ENCODE peak calls at places on chromosomes 11 and 22, in five cellular contexts. N is HCT116; R is CD8-positive, alpha-beta T cell; M is endodermal cell; U is neural progenitor cell. D is an unnamed sample. For H3K9me3, the result is how much of the 10 kb centered on the place peaks cover.

GRCh38 chr11:134599180-134599810 is 187.3 kb upstream of the B3GAT1 start:
- DNase-seq in N (no peak), R (no peak), U (no peak), M (peak), D (no peak)

GRCh38 chr22:23243006-23243573 is 62.8 kb downstream of the BCR start:
- DNase-seq in M (peak), U (peak), R (peak), N (no peak), D (no peak)

GRCh38 chr11:107562647-107563208 is 2.8 kb downstream of the ALKBH8 start:
- DNase-seq in U (no peak), M (no peak), R (no peak), N (peak), D (no peak)

GRCh38 chr11:12989428-12990242 is 19.5 kb upstream of the RASSF10 start:
- DNase-seq in N (no peak), R (no peak), M (peak), U (peak), D (no peak)

GRCh38 chr11:44112083-44112865 is 16.8 kb downstream of the EXT2 start:
- DNase-seq in M (no peak), U (no peak), N (no peak), R (no peak), D (no peak)

GRCh38 chr11:134355136-134355535 is 23.3 kb downstream of the GLB1L2 start:
- DNase-seq in M (no peak), N (no peak), U (no peak), R (no peak), D (no peak)

GRCh38 chr22:44862981-44863860 is 110.8 kb downstream of the ARHGAP8 start:
- DNase-seq in U (peak), M (peak), N (peak), R (no peak), D (no peak)

GRCh38 chr11:70343631-70344030 is 54.7 kb upstream of the CTTN start:
- DNase-seq in U (no peak), R (no peak), M (no peak), N (no peak), D (no peak)

GRCh38 chr11:65781962-65782815 is 1.4 kb upstream of the AP5B1 start:
- DNase-seq in R (no peak), N (no peak), U (no peak), M (peak), D (peak)

GRCh38 chr11:92297551-92298237 is 73.1 kb downstream of the FAT3 start:
- DNase-seq in N (no peak), M (no peak), U (no peak), R (no peak), D (no peak)

GRCh38 chr22:49541451-49542230 is 286.0 kb downstream of the BRD1 start:
- DNase-seq in N (no peak), R (no peak), U (no peak), M (peak), D (peak)

GRCh38 chr11:95143106-95143681 is 53.5 kb downstream of the ENDOD1 start:
- DNase-seq in N (no peak), U (no peak), R (no peak), M (no peak), D (no peak)

GRCh38 chr11:95144313-95145235 is 54.9 kb downstream of the ENDOD1 start:
- DNase-seq in M (no peak), R (no peak), N (no peak), U (no peak), D (no peak)

GRCh38 chr11:95147364-95147905 is 57.8 kb downstream of the ENDOD1 start:
- DNase-seq in R (no peak), M (no peak), N (peak), U (no peak), D (no peak)

GRCh38 chr11:95148421-95148820 is 58.8 kb downstream of the ENDOD1 start:
- DNase-seq in M (no peak), N (no peak), U (no peak), R (no peak), D (no peak)

DNA sequence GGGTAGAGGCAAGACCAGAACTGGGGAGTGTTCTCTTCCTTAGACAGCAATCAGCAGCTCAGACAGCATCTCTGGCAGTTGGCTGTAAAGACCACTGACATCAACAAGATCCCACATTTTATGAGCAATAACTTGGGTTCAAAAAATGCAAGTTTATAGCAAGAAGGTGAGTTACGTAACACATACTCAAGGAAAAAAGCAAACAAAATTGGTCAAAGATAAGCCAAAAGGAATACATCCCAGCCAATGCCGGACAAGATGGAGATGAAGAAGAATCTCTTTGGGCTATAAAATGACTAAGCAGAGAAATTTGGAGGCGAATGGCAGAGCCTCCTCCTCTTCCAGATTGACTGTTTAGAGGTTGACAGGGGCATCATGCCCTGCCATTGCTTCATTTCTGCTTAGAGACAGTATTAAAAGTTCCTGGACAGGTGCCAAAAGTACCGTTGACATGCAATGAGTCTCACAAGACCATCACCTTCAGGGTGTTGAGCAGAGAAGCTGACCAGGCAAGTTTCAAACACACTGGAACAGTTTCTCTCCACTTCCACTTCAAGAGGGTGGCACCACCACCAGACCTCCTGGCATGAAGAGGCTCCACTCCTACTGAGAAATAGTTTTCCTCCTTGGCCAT is 55.9 kb downstream of the ENDOD1 start:
- DNase-seq in U (no peak), N (no peak), M (no peak), R (no peak), D (no peak)
- H3K9me3 ChIP-seq in U (under half), N (under half), M (under half), R (under half), D (under half)

DNA sequence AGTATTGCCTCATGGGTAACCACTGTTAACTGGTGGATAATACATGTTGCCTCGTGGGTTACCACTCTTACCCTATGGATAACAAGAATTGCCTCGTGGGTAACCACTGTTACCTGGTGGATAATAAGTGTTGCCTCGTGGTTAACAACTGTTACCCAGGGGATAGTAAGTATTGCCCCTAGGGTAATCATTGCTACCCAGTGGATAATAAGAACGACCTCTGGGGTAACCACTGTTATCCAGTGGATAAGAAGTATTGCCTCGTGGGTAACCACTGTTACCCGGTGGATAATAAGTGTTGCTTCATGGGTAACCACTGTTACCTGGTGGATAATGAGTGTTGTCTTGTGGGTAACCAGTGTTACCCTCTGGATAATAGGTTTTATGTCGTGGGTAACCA is 28.1 kb upstream of the NXPE4 start:
- DNase-seq in U (no peak), N (no peak), R (no peak), M (peak), D (no peak)
- H3K9me3 ChIP-seq in U (under half), N (under half), R (under half), M (half or more), D (under half)

GRCh38 chr11:68332186-68332585 is 19.8 kb downstream of the LRP5 start:
- DNase-seq in U (no peak), M (no peak), N (no peak), R (no peak), D (no peak)
- H3K9me3 ChIP-seq in U (under half), M (under half), N (under half), R (under half), D (under half)

DNA sequence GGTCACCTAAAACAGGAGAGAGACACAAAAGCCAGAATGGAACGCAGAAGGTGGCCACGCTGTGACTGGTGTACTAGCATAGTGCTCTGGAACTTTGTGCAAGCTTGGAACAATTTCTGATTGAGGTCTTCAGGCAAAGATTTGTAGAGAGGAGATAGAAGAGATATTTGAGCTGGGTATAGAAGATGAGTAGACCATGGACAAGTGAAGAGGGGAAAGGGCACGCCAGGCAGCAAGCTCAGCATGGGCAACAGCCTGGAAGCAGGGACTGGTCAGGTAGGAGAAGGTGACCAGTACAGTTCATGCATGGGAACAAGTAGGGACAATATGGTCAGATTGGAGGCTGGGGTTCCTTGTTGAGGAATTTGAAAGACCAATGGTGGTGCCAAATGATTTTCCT is 24.4 kb downstream of the MYO18B start:
- DNase-seq in R (no peak), N (no peak), U (no peak), M (no peak), D (no peak)
- H3K9me3 ChIP-seq in R (under half), N (under half), U (under half), M (under half), D (under half)

DNA sequence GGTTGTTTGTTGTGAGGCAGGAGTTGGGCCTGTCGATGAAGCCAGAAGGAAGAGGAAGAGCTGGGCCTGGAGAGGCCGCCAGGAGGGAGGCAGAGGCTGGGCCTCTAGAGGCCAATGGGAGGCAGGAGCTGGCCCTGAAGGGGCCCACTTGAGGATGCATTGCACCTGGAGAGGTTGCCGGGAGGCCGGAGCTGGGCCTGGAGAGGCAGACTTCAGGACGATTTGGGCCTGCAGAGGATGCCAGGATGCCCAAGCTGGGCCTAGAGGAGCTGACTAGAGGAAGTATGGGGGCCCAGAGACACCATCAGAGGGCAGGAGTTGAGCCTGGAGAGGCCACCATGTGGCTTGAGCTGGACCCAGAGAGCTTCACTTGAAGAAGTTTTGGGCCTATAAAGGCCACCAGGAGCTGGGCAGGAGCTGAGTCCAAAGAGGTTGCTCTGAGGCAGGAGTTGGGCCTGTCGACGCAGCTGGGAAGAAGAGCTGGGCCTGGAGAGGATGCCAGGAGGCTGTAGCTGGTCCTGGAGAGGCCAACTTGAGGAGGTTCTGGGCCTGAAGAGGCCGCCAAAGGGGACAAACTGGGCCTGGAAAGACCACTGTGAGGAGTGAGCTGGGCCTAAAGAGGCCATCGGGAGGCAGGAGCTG is 39.0 kb downstream of the OR4C45 start:
- DNase-seq in R (no peak), N (no peak), U (no peak), M (no peak), D (no peak)
- H3K9me3 ChIP-seq in R (under half), N (under half), U (under half), M (under half), D (under half)